ENCODE peak calls at places on chromosomes 4 and X, in seven cellular contexts. One of them, this sample, is unnamed.

GRCh38 chr4:156948133-156948532 is 23.5 kb downstream of the PDGFC start:
- DNase-seq in brain microvascular endothelial cell: no peak
- DNase-seq in astrocyte of the spinal cord: peak; percentile 74
- DNase-seq in lung: no peak
- DNase-seq in breast epithelium: no peak
- DNase-seq in dorsolateral prefrontal cortex: no peak
- DNase-seq in CD4-positive, alpha-beta T cell: no peak
- DNase-seq in this sample: no peak

GRCh38 chrX:8913665-8914409 is 112.7 kb upstream of the FAM9A start:
- DNase-seq in brain microvascular endothelial cell: no peak
- DNase-seq in astrocyte of the spinal cord: peak; percentile 45
- DNase-seq in lung: no peak
- DNase-seq in breast epithelium: no peak
- DNase-seq in dorsolateral prefrontal cortex: no peak
- DNase-seq in CD4-positive, alpha-beta T cell: no peak
- DNase-seq in this sample: no peak

GRCh38 chr4:16496501-16496900 is 270.2 kb upstream of the TAPT1 start:
- DNase-seq in brain microvascular endothelial cell: peak; percentile 42
- DNase-seq in astrocyte of the spinal cord: peak; percentile 31
- DNase-seq in lung: no peak
- DNase-seq in breast epithelium: no peak
- DNase-seq in dorsolateral prefrontal cortex: no peak
- DNase-seq in CD4-positive, alpha-beta T cell: no peak
- DNase-seq in this sample: no peak

GRCh38 chrX:75746891-75747639 is 38.0 kb downstream of the MAGEE2 start:
- DNase-seq in brain microvascular endothelial cell: peak; percentile 1
- DNase-seq in astrocyte of the spinal cord: peak; percentile 0
- DNase-seq in lung: peak; percentile 32
- DNase-seq in breast epithelium: peak; percentile 48
- DNase-seq in dorsolateral prefrontal cortex: peak; percentile 33
- DNase-seq in CD4-positive, alpha-beta T cell: no peak
- DNase-seq in this sample: no peak

GRCh38 chrX:24175276-24175675 is 25.7 kb downstream of the ZFX start:
- DNase-seq in brain microvascular endothelial cell: no peak
- DNase-seq in astrocyte of the spinal cord: no peak
- DNase-seq in lung: no peak
- DNase-seq in breast epithelium: no peak
- DNase-seq in dorsolateral prefrontal cortex: no peak
- DNase-seq in CD4-positive, alpha-beta T cell: no peak
- DNase-seq in this sample: no peak

GRCh38 chrX:19085975-19086772 is 36.1 kb downstream of the ADGRG2 start:
- DNase-seq in brain microvascular endothelial cell: no peak
- DNase-seq in astrocyte of the spinal cord: no peak
- DNase-seq in lung: no peak
- DNase-seq in breast epithelium: no peak
- DNase-seq in dorsolateral prefrontal cortex: no peak
- DNase-seq in CD4-positive, alpha-beta T cell: no peak
- DNase-seq in this sample: no peak

GRCh38 chr4:156328882-156329281 is 375.2 kb upstream of the CTSO start:
- DNase-seq in brain microvascular endothelial cell: no peak
- DNase-seq in astrocyte of the spinal cord: no peak
- DNase-seq in lung: no peak
- DNase-seq in breast epithelium: no peak
- DNase-seq in dorsolateral prefrontal cortex: no peak
- DNase-seq in CD4-positive, alpha-beta T cell: no peak
- DNase-seq in this sample: no peak

GRCh38 chr4:51830146-51830545 is 12.8 kb upstream of the DCUN1D4 start:
- DNase-seq in brain microvascular endothelial cell: no peak
- DNase-seq in astrocyte of the spinal cord: no peak
- DNase-seq in lung: no peak
- DNase-seq in breast epithelium: no peak
- DNase-seq in dorsolateral prefrontal cortex: no peak
- DNase-seq in CD4-positive, alpha-beta T cell: no peak
- DNase-seq in this sample: no peak

GRCh38 chrX:109831326-109831985 is 98.4 kb upstream of the ACSL4 start:
- DNase-seq in brain microvascular endothelial cell: no peak
- DNase-seq in astrocyte of the spinal cord: no peak
- DNase-seq in lung: no peak
- DNase-seq in breast epithelium: no peak
- DNase-seq in dorsolateral prefrontal cortex: no peak
- DNase-seq in CD4-positive, alpha-beta T cell: no peak
- DNase-seq in this sample: no peak

GRCh38 chr4:23061431-23061830 is 368.7 kb downstream of the GBA3 start:
- DNase-seq in brain microvascular endothelial cell: no peak
- DNase-seq in astrocyte of the spinal cord: no peak
- DNase-seq in lung: no peak
- DNase-seq in breast epithelium: no peak
- DNase-seq in dorsolateral prefrontal cortex: no peak
- DNase-seq in CD4-positive, alpha-beta T cell: no peak
- DNase-seq in this sample: no peak

GRCh38 chr4:22435652-22436051 is 80.2 kb downstream of the ADGRA3 start:
- DNase-seq in brain microvascular endothelial cell: no peak
- DNase-seq in astrocyte of the spinal cord: no peak
- DNase-seq in lung: no peak
- DNase-seq in breast epithelium: no peak
- DNase-seq in dorsolateral prefrontal cortex: no peak
- DNase-seq in CD4-positive, alpha-beta T cell: no peak
- DNase-seq in this sample: no peak

GRCh38 chr4:853416-853781 is 27.5 kb upstream of the CPLX1 start:
- DNase-seq in brain microvascular endothelial cell: no peak
- DNase-seq in astrocyte of the spinal cord: no peak
- DNase-seq in lung: no peak
- DNase-seq in breast epithelium: no peak
- DNase-seq in dorsolateral prefrontal cortex: no peak
- DNase-seq in CD4-positive, alpha-beta T cell: no peak
- DNase-seq in this sample: no peak

GRCh38 chrX:92232182-92232581 is 453.0 kb downstream of the PCDH11X start:
- DNase-seq in brain microvascular endothelial cell: no peak
- DNase-seq in astrocyte of the spinal cord: peak; percentile 3
- DNase-seq in lung: no peak
- DNase-seq in breast epithelium: no peak
- DNase-seq in dorsolateral prefrontal cortex: no peak
- DNase-seq in CD4-positive, alpha-beta T cell: no peak
- DNase-seq in this sample: no peak

GRCh38 chrX:4668802-4669536 is 955.5 kb upstream of the PRKX start:
- DNase-seq in brain microvascular endothelial cell: no peak
- DNase-seq in astrocyte of the spinal cord: no peak
- DNase-seq in lung: no peak
- DNase-seq in breast epithelium: no peak
- DNase-seq in dorsolateral prefrontal cortex: no peak
- DNase-seq in CD4-positive, alpha-beta T cell: no peak
- DNase-seq in this sample: no peak

GRCh38 chrX:4675686-4676300 is 962.3 kb upstream of the PRKX start:
- DNase-seq in brain microvascular endothelial cell: no peak
- DNase-seq in astrocyte of the spinal cord: no peak
- DNase-seq in lung: no peak
- DNase-seq in breast epithelium: no peak
- DNase-seq in dorsolateral prefrontal cortex: no peak
- DNase-seq in CD4-positive, alpha-beta T cell: no peak
- DNase-seq in this sample: no peak

GRCh38 chrX:4671344-4671743 is 957.9 kb upstream of the PRKX start:
- DNase-seq in brain microvascular endothelial cell: no peak
- DNase-seq in astrocyte of the spinal cord: no peak
- DNase-seq in lung: no peak
- DNase-seq in breast epithelium: no peak
- DNase-seq in dorsolateral prefrontal cortex: no peak
- DNase-seq in CD4-positive, alpha-beta T cell: no peak
- DNase-seq in this sample: no peak

GRCh38 chrX:4674028-4674782 is 960.8 kb upstream of the PRKX start:
- DNase-seq in brain microvascular endothelial cell: no peak
- DNase-seq in astrocyte of the spinal cord: no peak
- DNase-seq in lung: no peak
- DNase-seq in breast epithelium: no peak
- DNase-seq in dorsolateral prefrontal cortex: no peak
- DNase-seq in CD4-positive, alpha-beta T cell: no peak
- DNase-seq in this sample: no peak

DNA sequence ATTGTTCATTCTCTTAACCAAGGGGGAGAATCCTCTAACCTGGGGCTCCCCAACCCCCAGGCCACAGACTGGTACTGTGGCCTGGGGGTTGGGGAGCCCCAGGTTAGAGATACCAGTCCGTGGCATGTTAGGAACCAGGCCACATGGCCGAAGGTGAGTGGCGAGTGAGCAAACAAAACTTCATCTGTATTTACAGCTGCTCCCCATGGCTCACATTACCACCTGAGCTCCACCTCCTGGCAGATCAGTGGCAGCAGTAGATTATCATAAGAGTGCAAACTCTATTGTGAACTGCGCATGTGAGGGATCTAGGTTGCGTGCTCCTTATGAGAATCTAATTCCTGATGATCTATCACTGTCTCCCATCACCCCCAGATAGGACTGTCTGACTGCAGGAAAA is 957.2 kb upstream of the PRKX start:
- DNase-seq in brain microvascular endothelial cell: no peak
- DNase-seq in astrocyte of the spinal cord: no peak
- DNase-seq in lung: no peak
- DNase-seq in breast epithelium: no peak
- DNase-seq in dorsolateral prefrontal cortex: no peak
- DNase-seq in CD4-positive, alpha-beta T cell: no peak
- DNase-seq in this sample: no peak
- TF ChIP-seq CTCF in brain microvascular endothelial cell: no peak
- TF ChIP-seq CTCF in astrocyte of the spinal cord: no peak
- TF ChIP-seq CTCF in lung: no peak
- TF ChIP-seq CTCF in breast epithelium: no peak
- TF ChIP-seq CTCF in dorsolateral prefrontal cortex: no peak
- TF ChIP-seq CTCF in CD4-positive, alpha-beta T cell: no peak
- TF ChIP-seq CTCF in this sample: no peak

GRCh38 chr4:46886711-46887110 is 22.3 kb downstream of the COX7B2 start:
- DNase-seq in brain microvascular endothelial cell: peak; percentile 29
- DNase-seq in astrocyte of the spinal cord: peak; percentile 27
- DNase-seq in lung: no peak
- DNase-seq in breast epithelium: no peak
- DNase-seq in dorsolateral prefrontal cortex: no peak
- DNase-seq in CD4-positive, alpha-beta T cell: no peak
- DNase-seq in this sample: no peak
- TF ChIP-seq CTCF in brain microvascular endothelial cell: peak; percentile 45
- TF ChIP-seq CTCF in astrocyte of the spinal cord: peak; percentile 47
- TF ChIP-seq CTCF in lung: no peak
- TF ChIP-seq CTCF in breast epithelium: no peak
- TF ChIP-seq CTCF in dorsolateral prefrontal cortex: peak; percentile 42
- TF ChIP-seq CTCF in CD4-positive, alpha-beta T cell: no peak
- TF ChIP-seq CTCF in this sample: peak; percentile 30

GRCh38 chr4:107037188-107037587 is 1.1 kb upstream of the DKK2 start:
- DNase-seq in brain microvascular endothelial cell: peak; percentile 28
- DNase-seq in astrocyte of the spinal cord: peak; percentile 56
- DNase-seq in lung: no peak
- DNase-seq in breast epithelium: no peak
- DNase-seq in dorsolateral prefrontal cortex: peak; percentile 53
- DNase-seq in CD4-positive, alpha-beta T cell: no peak
- DNase-seq in this sample: peak; percentile 30
- TF ChIP-seq CTCF in brain microvascular endothelial cell: peak; percentile 83
- TF ChIP-seq CTCF in astrocyte of the spinal cord: peak; percentile 83
- TF ChIP-seq CTCF in lung: no peak
- TF ChIP-seq CTCF in breast epithelium: no peak
- TF ChIP-seq CTCF in dorsolateral prefrontal cortex: peak; percentile 45
- TF ChIP-seq CTCF in CD4-positive, alpha-beta T cell: no peak
- TF ChIP-seq CTCF in this sample: no peak

GRCh38 chrX:47595701-47596655 is 13.7 kb downstream of the TIMP1 start:
- DNase-seq in brain microvascular endothelial cell: peak; percentile 84
- DNase-seq in astrocyte of the spinal cord: peak; percentile 80
- DNase-seq in lung: no peak
- DNase-seq in breast epithelium: no peak
- DNase-seq in dorsolateral prefrontal cortex: no peak
- DNase-seq in CD4-positive, alpha-beta T cell: no peak
- DNase-seq in this sample: no peak
- TF ChIP-seq CTCF in brain microvascular endothelial cell: no peak
- TF ChIP-seq CTCF in astrocyte of the spinal cord: no peak
- TF ChIP-seq CTCF in lung: no peak
- TF ChIP-seq CTCF in breast epithelium: no peak
- TF ChIP-seq CTCF in dorsolateral prefrontal cortex: no peak
- TF ChIP-seq CTCF in CD4-positive, alpha-beta T cell: no peak
- TF ChIP-seq CTCF in this sample: no peak

GRCh38 chr4:74675673-74676279 is 118.5 kb downstream of the BTC start:
- DNase-seq in brain microvascular endothelial cell: peak; percentile 62
- DNase-seq in astrocyte of the spinal cord: peak; percentile 73
- DNase-seq in lung: no peak
- DNase-seq in breast epithelium: no peak
- DNase-seq in dorsolateral prefrontal cortex: no peak
- DNase-seq in CD4-positive, alpha-beta T cell: no peak
- DNase-seq in this sample: no peak
- TF ChIP-seq CTCF in brain microvascular endothelial cell: peak; percentile 83
- TF ChIP-seq CTCF in astrocyte of the spinal cord: peak; percentile 80
- TF ChIP-seq CTCF in lung: peak; percentile 45
- TF ChIP-seq CTCF in breast epithelium: peak; percentile 61
- TF ChIP-seq CTCF in dorsolateral prefrontal cortex: peak; percentile 46
- TF ChIP-seq CTCF in CD4-positive, alpha-beta T cell: peak; percentile 64
- TF ChIP-seq CTCF in this sample: peak; percentile 68

GRCh38 chr4:7928711-7929505 is 10.8 kb downstream of the AFAP1 start:
- DNase-seq in brain microvascular endothelial cell: no peak
- DNase-seq in astrocyte of the spinal cord: no peak
- DNase-seq in lung: no peak
- DNase-seq in breast epithelium: no peak
- DNase-seq in dorsolateral prefrontal cortex: peak; percentile 47
- DNase-seq in CD4-positive, alpha-beta T cell: no peak
- DNase-seq in this sample: no peak
- TF ChIP-seq CTCF in brain microvascular endothelial cell: peak; percentile 50
- TF ChIP-seq CTCF in astrocyte of the spinal cord: peak; percentile 38
- TF ChIP-seq CTCF in lung: no peak
- TF ChIP-seq CTCF in breast epithelium: no peak
- TF ChIP-seq CTCF in dorsolateral prefrontal cortex: peak; percentile 25
- TF ChIP-seq CTCF in CD4-positive, alpha-beta T cell: no peak
- TF ChIP-seq CTCF in this sample: no peak

GRCh38 chr4:79281577-79282359 is 44.1 kb downstream of the NAA11 start:
- DNase-seq in brain microvascular endothelial cell: no peak
- DNase-seq in astrocyte of the spinal cord: no peak
- DNase-seq in lung: no peak
- DNase-seq in breast epithelium: no peak
- DNase-seq in dorsolateral prefrontal cortex: no peak
- DNase-seq in CD4-positive, alpha-beta T cell: no peak
- DNase-seq in this sample: no peak

GRCh38 chr4:79290376-79290775 is 35.5 kb downstream of the NAA11 start:
- DNase-seq in brain microvascular endothelial cell: no peak
- DNase-seq in astrocyte of the spinal cord: no peak
- DNase-seq in lung: no peak
- DNase-seq in breast epithelium: no peak
- DNase-seq in dorsolateral prefrontal cortex: peak; percentile 66
- DNase-seq in CD4-positive, alpha-beta T cell: no peak
- DNase-seq in this sample: no peak

GRCh38 chr4:79288185-79288584 is 37.7 kb downstream of the NAA11 start:
- DNase-seq in brain microvascular endothelial cell: no peak
- DNase-seq in astrocyte of the spinal cord: no peak
- DNase-seq in lung: no peak
- DNase-seq in breast epithelium: no peak
- DNase-seq in dorsolateral prefrontal cortex: no peak
- DNase-seq in CD4-positive, alpha-beta T cell: no peak
- DNase-seq in this sample: no peak

GRCh38 chr4:79284893-79285292 is 41.0 kb downstream of the NAA11 start:
- DNase-seq in brain microvascular endothelial cell: no peak
- DNase-seq in astrocyte of the spinal cord: no peak
- DNase-seq in lung: no peak
- DNase-seq in breast epithelium: no peak
- DNase-seq in dorsolateral prefrontal cortex: no peak
- DNase-seq in CD4-positive, alpha-beta T cell: no peak
- DNase-seq in this sample: no peak
- TF ChIP-seq CTCF in brain microvascular endothelial cell: no peak
- TF ChIP-seq CTCF in astrocyte of the spinal cord: peak; percentile 7
- TF ChIP-seq CTCF in lung: no peak
- TF ChIP-seq CTCF in breast epithelium: no peak
- TF ChIP-seq CTCF in dorsolateral prefrontal cortex: no peak
- TF ChIP-seq CTCF in CD4-positive, alpha-beta T cell: no peak
- TF ChIP-seq CTCF in this sample: no peak

GRCh38 chr4:151667666-151668065 is 93.1 kb downstream of the GATB start:
- DNase-seq in brain microvascular endothelial cell: no peak
- DNase-seq in astrocyte of the spinal cord: no peak
- DNase-seq in lung: no peak
- DNase-seq in breast epithelium: no peak
- DNase-seq in dorsolateral prefrontal cortex: no peak
- DNase-seq in CD4-positive, alpha-beta T cell: no peak
- DNase-seq in this sample: no peak
- TF ChIP-seq CTCF in brain microvascular endothelial cell: no peak
- TF ChIP-seq CTCF in astrocyte of the spinal cord: no peak
- TF ChIP-seq CTCF in lung: no peak
- TF ChIP-seq CTCF in breast epithelium: no peak
- TF ChIP-seq CTCF in dorsolateral prefrontal cortex: no peak
- TF ChIP-seq CTCF in CD4-positive, alpha-beta T cell: no peak
- TF ChIP-seq CTCF in this sample: no peak